ENCODE peak calls at places on chromosomes 5 and 9, in six cellular contexts. W is fibroblast of the aortic adventitia, S is IMR-90, D is tibial nerve, X is mucosa of descending colon, J is astrocyte of the cerebellum. M is an unnamed sample.

GRCh38 chr5:110865400-110866094 is 126.7 kb downstream of the SLC25A46 start:
- DNase-seq in J (no peak), D (no peak), X (no peak), S (peak; percentile 41), W (peak; percentile 35), M (peak; percentile 2)

GRCh38 chr5:122882836-122883235 is 37.4 kb downstream of the SNX24 start:
- DNase-seq in W (peak; percentile 73), D (no peak), X (no peak), J (peak; percentile 26), S (peak; percentile 55), M (peak; percentile 33)

GRCh38 chr9:16628421-16628820 is 242.0 kb downstream of the BNC2 start:
- DNase-seq in J (no peak), W (peak; percentile 76), S (peak; percentile 65), X (no peak), D (no peak), M (peak; percentile 57)

GRCh38 chr9:34628656-34629491 is at the start of gene ARID3C:
- DNase-seq in D (no peak), X (no peak), S (no peak), W (no peak), J (no peak), M (no peak)

GRCh38 chr5:36605241-36605640 is 1.2 kb upstream of the SLC1A3 start:
- DNase-seq in S (no peak), J (no peak), W (no peak), D (no peak), X (no peak), M (peak; percentile 54)

GRCh38 chr5:159571501-159572244 is 241.4 kb upstream of the IL12B start:
- DNase-seq in X (no peak), W (no peak), J (no peak), S (no peak), D (no peak), M (no peak)

GRCh38 chr9:109064963-109065701 is 51.8 kb upstream of the CTNNAL1 start:
- DNase-seq in D (no peak), S (peak; percentile 54), W (peak; percentile 32), J (no peak), X (no peak), M (peak; percentile 51)

GRCh38 chr9:105413486-105414068 is 34.3 kb upstream of the FSD1L start:
- DNase-seq in J (no peak), X (no peak), S (peak; percentile 53), W (peak; percentile 59), D (peak; percentile 46), M (peak; percentile 54)

GRCh38 chr5:61264273-61264661 is 67.8 kb upstream of the ZSWIM6 start:
- DNase-seq in D (no peak), J (no peak), S (no peak), X (no peak), W (no peak), M (no peak)

GRCh38 chr5:126851441-126852103 is 74.6 kb downstream of the LMNB1 start:
- DNase-seq in D (peak; percentile 45), W (no peak), J (no peak), X (no peak), S (no peak), M (no peak)

GRCh38 chr9:35859310-35859994 is 10.7 kb downstream of the OR13J1 start:
- DNase-seq in J (no peak), D (no peak), S (peak; percentile 35), X (no peak), W (peak; percentile 14), M (peak; percentile 20)

GRCh38 chr5:34576849-34577248 is 79.3 kb upstream of the RAI14 start:
- DNase-seq in W (peak; percentile 32), J (no peak), S (no peak), D (no peak), X (no peak), M (peak; percentile 35)

GRCh38 chr5:38883842-38884241 is 38.0 kb downstream of the OSMR start:
- DNase-seq in S (no peak), J (no peak), X (no peak), W (no peak), D (no peak), M (no peak)

GRCh38 chr5:62732677-62733121 is 154.1 kb downstream of the LRRC70 start:
- DNase-seq in W (no peak), D (peak; percentile 5), J (no peak), S (peak; percentile 1), X (no peak), M (no peak)

GRCh38 chr5:82991678-82992323 is 85.4 kb downstream of the TMEM167A start:
- DNase-seq in X (no peak), D (no peak), J (no peak), W (no peak), S (peak; percentile 38), M (no peak)

GRCh38 chr5:11128021-11128420 is 367.0 kb upstream of the DAP start:
- DNase-seq in J (no peak), W (no peak), S (no peak), D (no peak), X (no peak), M (no peak)

GRCh38 chr9:133199648-133200321 is 9.3 kb downstream of the OBP2B start:
- DNase-seq in J (no peak), D (no peak), S (no peak), X (peak; percentile 67), W (no peak), M (peak; percentile 9)

GRCh38 chr5:75434107-75434506 is 77.3 kb downstream of the CERT1 start:
- DNase-seq in J (no peak), S (peak; percentile 17), D (no peak), W (peak; percentile 21), X (no peak), M (peak; percentile 30)

GRCh38 chr5:22242532-22242931 is 610.6 kb downstream of the CDH12 start:
- DNase-seq in D (no peak), J (no peak), S (no peak), X (no peak), W (no peak), M (no peak)

GRCh38 chr9:126564128-126564527 is 49.6 kb upstream of the LMX1B start:
- DNase-seq in X (no peak), S (no peak), D (no peak), W (no peak), J (no peak), M (no peak)

GRCh38 chr9:129566563-129567266 is 54.2 kb downstream of the C9orf50 start:
- DNase-seq in X (no peak), W (no peak), S (no peak), D (no peak), J (no peak), M (no peak)

GRCh38 chr9:99262949-99263418 is 40.9 kb downstream of the SEC61B start:
- DNase-seq in J (no peak), X (no peak), D (no peak), S (no peak), W (no peak), M (no peak)

GRCh38 chr9:99261923-99262322 is 39.8 kb downstream of the SEC61B start:
- DNase-seq in X (no peak), S (no peak), W (no peak), J (no peak), D (no peak), M (no peak)

GRCh38 chr9:99266136-99267023 is 44.3 kb downstream of the SEC61B start:
- DNase-seq in J (peak; percentile 68), D (peak; percentile 60), X (peak; percentile 62), W (peak; percentile 81), S (peak; percentile 68), M (peak; percentile 56)

GRCh38 chr9:99259231-99259918 is 37.3 kb downstream of the SEC61B start:
- DNase-seq in J (no peak), W (peak; percentile 48), X (peak; percentile 66), D (peak; percentile 64), S (no peak), M (peak; percentile 40)

DNA sequence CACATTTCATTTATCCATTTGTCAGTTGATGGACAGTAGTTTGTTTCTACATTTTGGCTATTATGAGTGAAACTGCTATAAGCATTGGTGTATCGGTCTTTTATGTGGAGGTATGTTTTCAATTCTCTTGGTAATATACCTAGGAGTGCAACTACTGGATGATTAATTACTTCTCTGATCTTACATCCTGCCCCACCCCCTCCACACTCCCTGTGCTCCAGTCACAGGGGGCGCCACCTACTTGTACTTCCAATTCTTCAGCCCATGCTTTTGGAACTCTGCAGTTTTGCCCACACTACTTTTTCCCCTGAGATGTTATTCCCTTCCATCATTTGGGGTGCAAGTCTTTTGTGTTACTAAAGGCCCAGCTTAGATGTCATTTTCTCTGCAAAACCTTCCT is 42.0 kb downstream of the SEC61B start:
- DNase-seq in X (no peak), S (no peak), W (no peak), J (no peak), D (no peak), M (no peak)
- TF ChIP-seq CTCF in X (no peak), S (peak; percentile 33), W (peak; percentile 28), J (peak; percentile 31), D (no peak), M (peak; percentile 29)

DNA sequence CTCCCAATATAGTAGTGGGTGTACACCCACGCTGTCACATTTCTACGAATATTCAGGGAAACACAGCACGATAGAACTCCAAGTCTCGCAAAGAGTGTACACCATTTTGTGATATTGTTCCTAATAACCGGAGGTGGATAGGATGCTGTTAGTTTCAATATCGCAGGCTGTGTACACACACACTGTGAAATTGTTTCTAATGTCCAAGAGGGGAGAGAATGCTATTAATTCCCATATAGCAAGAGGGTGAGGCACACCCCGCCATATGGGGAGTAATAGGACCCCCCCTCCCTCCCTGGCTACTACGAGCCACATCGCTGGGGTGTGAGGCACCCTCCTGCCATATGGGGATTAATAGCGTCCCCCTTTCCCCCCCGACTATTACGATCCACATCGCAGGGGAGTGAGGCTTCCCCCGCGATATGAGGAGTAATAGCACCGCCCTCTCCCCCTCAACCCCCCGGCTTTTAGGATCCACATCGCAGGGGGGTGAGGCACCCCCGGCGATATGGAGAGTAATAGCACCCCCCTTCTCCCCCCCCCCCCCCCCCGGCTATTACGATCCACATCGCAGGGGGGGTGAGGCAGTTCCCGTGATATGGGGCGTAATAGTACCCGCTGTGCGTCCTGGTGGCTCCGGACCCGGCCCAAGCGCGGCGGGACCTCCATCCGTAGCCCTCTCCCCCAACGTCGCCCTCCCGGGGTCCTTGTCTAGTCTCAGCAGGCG is 565 bp upstream of the STK32A start:
- DNase-seq in D (no peak), W (no peak), S (no peak), X (no peak), J (no peak), M (no peak)
- H3K4me3 ChIP-seq in D (peak overlapping the region; percentile 53), W (peak overlapping the region; percentile 67), S (peak overlapping the region; percentile 33), X (no peak overlapping the region), J (peak overlapping the region; percentile 62), M (peak overlapping the region; percentile 55)

DNA sequence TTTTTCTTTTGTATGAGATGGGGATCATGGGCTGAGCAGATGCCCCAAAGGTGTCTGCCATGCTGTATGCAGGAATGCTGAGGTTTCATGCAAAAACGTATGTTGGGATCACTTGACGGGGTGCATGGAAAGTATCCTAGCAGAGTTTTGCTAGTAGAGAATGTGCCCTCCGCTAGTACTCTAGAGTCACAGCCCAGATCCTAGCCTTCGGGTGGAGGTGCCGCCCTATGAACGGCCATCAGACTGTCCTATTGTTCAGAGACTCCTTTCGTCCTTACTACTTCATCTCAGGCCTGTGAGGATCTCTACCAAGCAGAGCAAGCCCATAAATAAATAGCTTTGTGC is 69.6 kb upstream of the SPATA31E1 start:
- DNase-seq in J (no peak), W (no peak), S (no peak), D (no peak), X (no peak), M (no peak)
- TF ChIP-seq CTCF in J (no peak), W (no peak), S (no peak), D (no peak), X (no peak), M (no peak)

DNA sequence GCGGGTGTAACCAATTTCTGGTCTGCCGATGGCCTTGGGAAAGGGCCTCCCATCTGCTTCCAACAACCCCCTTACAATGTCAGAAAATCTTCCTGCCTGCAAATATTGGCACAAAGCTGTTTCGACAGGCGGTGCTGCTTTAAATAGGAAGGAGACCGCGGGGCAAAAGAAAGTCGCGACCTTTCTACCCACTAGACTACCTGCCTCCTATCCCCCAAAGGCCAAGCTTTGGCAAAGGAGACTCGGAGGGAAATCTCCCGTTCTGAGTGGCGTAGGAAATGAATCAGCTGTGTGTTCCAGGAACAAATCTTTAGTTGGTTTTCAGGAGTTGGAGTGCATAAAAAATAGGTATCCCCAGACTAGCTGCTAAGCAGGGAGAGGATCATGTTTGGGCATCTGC is 36.8 kb upstream of the NFIB start:
- DNase-seq in D (no peak), J (no peak), S (no peak), X (no peak), W (peak; percentile 32), M (no peak)
- H3K4me3 ChIP-seq in D (no peak overlapping the region), J (peak overlapping the region; percentile 35), S (no peak overlapping the region), X (no peak overlapping the region), W (no peak overlapping the region), M (no peak overlapping the region)

M was measured in AG10803.